ENCODE peak calls at places on chromosomes 7 and 10, in ten cellular contexts. M is ovary, W is AG04450, V is tibial artery, I is adrenal gland, C is dorsolateral prefrontal cortex, N is mammary epithelial cell, G is astrocyte, K is heart right ventricle, O is IMR-90. B is an unnamed sample.

GRCh38 chr10:11379771-11380170 is 231.7 kb downstream of the USP6NL start:
- DNase-seq in M (no peak), W (no peak), V (no peak), I (no peak), C (no peak), N (no peak), G (no peak), K (no peak), O (no peak), B (no peak)

GRCh38 chr10:102384606-102385429 is 10.7 kb upstream of the NFKB2 start:
- DNase-seq in M (no peak), W (no peak), V (no peak), I (peak), C (no peak), N (no peak), G (no peak), K (no peak), O (peak), B (no peak)

GRCh38 chr7:82348251-82348650 is 95.3 kb downstream of the CACNA2D1 start:
- DNase-seq in M (no peak), W (no peak), V (no peak), I (no peak), C (no peak), N (no peak), G (no peak), K (no peak), O (peak), B (no peak)

GRCh38 chr10:100006241-100006886 is 3.4 kb downstream of the DNMBP start:
- DNase-seq in M (no peak), W (peak), V (no peak), I (peak), C (no peak), N (peak), G (peak), K (no peak), O (peak), B (no peak)

GRCh38 chr10:114491419-114491818 is 87.1 kb upstream of the AFAP1L2 start:
- DNase-seq in M (no peak), W (no peak), V (no peak), I (no peak), C (no peak), N (no peak), G (no peak), K (no peak), O (no peak), B (no peak)

GRCh38 chr10:74150151-74151056 is at the start of gene AP3M1:
- DNase-seq in M (peak), W (no peak), V (peak), I (peak), C (peak), N (peak), G (peak), K (peak), O (no peak), B (peak)

GRCh38 chr7:45923290-45923689 is 2.2 kb upstream of the IGFBP3 start:
- DNase-seq in M (peak), W (no peak), V (peak), I (peak), C (peak), N (peak), G (peak), K (peak), O (peak), B (peak)

GRCh38 chr7:134844200-134844599 is 64.8 kb downstream of the CALD1 start:
- DNase-seq in M (no peak), W (no peak), V (no peak), I (no peak), C (no peak), N (peak), G (no peak), K (no peak), O (no peak), B (no peak)

GRCh38 chr10:128846927-128847326 is 620.1 kb upstream of the MGMT start:
- DNase-seq in M (no peak), W (no peak), V (no peak), I (no peak), C (no peak), N (no peak), G (no peak), K (no peak), O (no peak), B (no peak)

GRCh38 chr10:128848807-128849206 is 618.2 kb upstream of the MGMT start:
- DNase-seq in M (no peak), W (no peak), V (no peak), I (no peak), C (no peak), N (no peak), G (no peak), K (peak), O (no peak), B (no peak)

GRCh38 chr10:128839701-128840100 is 627.3 kb upstream of the MGMT start:
- DNase-seq in M (no peak), W (no peak), V (no peak), I (no peak), C (no peak), N (no peak), G (no peak), K (no peak), O (no peak), B (no peak)

GRCh38 chr10:128839134-128839533 is 627.9 kb upstream of the MGMT start:
- DNase-seq in M (no peak), W (no peak), V (no peak), I (no peak), C (no peak), N (no peak), G (no peak), K (no peak), O (no peak), B (no peak)

DNA sequence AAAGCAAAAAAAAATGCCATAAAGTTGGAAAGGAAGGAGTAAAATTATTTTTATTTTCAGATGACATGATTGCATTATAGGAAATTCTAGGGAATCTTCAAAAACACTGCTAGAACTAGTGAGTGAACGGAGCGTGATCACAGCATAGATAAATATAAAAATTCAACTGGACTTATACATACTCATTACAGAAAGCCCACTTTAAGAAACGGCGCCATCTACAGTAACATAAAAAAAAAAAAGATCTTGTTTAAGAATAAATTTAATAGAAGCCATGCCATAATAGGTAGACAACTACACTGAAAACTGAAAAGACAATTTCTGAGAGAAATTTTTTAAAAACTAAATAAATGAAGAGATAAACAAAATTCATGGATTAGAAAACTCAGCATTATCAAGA is 623.1 kb upstream of the MGMT start:
- DNase-seq in M (no peak), W (no peak), V (no peak), I (no peak), C (no peak), N (no peak), G (no peak), K (no peak), O (no peak), B (no peak)
- TF ChIP-seq CTCF in M (no peak), W (no peak), V (no peak), I (no peak), C (no peak), N (no peak), G (no peak), K (no peak), O (no peak), B (no peak)

GRCh38 chr7:24622646-24623182 is 49.5 kb downstream of the PALS2 start:
- DNase-seq in M (no peak), W (no peak), V (no peak), I (no peak), C (no peak), N (no peak), G (peak), K (no peak), O (no peak), B (no peak)
- H3K27ac ChIP-seq in M (no peak), W (no peak), V (no peak), I (no peak), C (no peak), N (no peak), G (no peak), K (no peak), O (no peak), B (no peak)

GRCh38 chr10:21002097-21002878 is 105.2 kb upstream of the NEBL start:
- DNase-seq in M (no peak), W (no peak), V (no peak), I (no peak), C (no peak), N (peak), G (peak), K (no peak), O (peak), B (no peak)
- H3K4me3 ChIP-seq in M (no peak), W (no peak), V (no peak), I (no peak), C (no peak), N (no peak), G (no peak), K (no peak), O (no peak), B (no peak)

GRCh38 chr10:96570983-96571964 is 15.5 kb downstream of the TM9SF3 start:
- DNase-seq in M (no peak), W (no peak), V (no peak), I (no peak), C (no peak), N (no peak), G (no peak), K (no peak), O (no peak), B (no peak)
- TF ChIP-seq CTCF in M (no peak), W (no peak), V (no peak), I (no peak), C (no peak), N (no peak), G (no peak), K (no peak), O (no peak), B (no peak)

DNA sequence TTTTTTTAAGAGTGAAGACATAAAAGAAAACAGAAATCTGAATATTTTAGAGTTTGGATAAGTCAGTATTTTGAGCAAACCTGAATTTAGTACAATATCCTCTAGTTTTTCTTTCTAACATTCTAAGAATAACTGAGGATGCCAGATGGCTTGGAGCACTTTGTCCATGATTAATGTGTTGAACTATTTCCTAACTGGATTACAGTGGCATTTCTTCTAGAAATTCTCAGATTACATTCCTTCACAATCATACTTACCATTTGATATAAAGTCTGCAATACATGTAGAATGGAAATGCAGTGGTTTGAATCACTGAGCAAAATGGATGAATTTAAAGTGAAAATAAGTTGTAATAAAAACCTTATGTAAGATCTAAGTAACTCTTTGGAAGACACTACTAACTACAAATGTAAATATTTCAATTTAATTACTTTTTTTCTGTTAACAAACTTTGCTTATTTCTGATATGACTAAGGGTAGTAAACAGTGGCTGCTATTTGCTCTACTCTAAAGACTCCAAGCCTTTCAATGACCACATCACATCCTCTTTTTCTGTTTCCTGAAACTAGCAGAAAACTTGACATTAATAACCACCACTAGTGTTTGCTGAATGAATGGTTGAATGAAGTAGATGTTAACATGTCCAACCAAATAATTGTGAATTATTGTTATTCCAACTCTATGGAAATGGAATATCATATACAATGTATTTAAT is 102.8 kb downstream of the PRKG1 start:
- DNase-seq in M (no peak), W (no peak), V (no peak), I (no peak), C (no peak), N (no peak), G (peak), K (no peak), O (peak), B (no peak)
- H3K27ac ChIP-seq in M (no peak), W (no peak), V (no peak), I (no peak), C (no peak), N (no peak), G (no peak), K (no peak), O (no peak), B (no peak)

DNA sequence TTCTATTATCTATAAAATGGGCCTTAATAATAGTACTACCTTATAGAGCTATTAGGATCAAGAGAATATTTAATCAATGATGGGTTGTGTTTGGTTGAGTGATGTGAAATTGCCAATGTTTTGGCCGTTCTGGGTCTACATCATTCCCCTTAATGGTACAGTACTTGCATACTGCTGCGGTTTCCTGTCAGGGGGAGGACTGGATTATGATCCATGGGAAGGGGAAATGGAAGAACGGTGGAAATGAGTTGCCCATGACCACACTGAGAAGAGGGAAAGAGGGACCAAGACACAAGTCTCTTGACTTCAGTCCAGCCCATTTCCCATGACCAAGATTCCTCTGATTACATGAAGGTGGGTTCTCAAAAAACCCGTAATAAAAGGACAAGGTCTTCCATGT is 999 bp upstream of the MRPS24 start:
- DNase-seq in M (no peak), W (no peak), V (no peak), I (no peak), C (no peak), N (no peak), G (no peak), K (no peak), O (no peak), B (no peak)
- H3K4me3 ChIP-seq in M (no peak), W (peak), V (peak), I (no peak), C (no peak), N (no peak), G (peak), K (no peak), O (no peak), B (peak)

GRCh38 chr10:79286318-79286951 is 60.8 kb upstream of the PPIF start:
- DNase-seq in M (peak), W (no peak), V (no peak), I (peak), C (peak), N (peak), G (no peak), K (peak), O (peak), B (peak)
- TF ChIP-seq CTCF in M (no peak), W (no peak), V (no peak), I (no peak), C (no peak), N (no peak), G (no peak), K (no peak), O (no peak), B (no peak)

DNA sequence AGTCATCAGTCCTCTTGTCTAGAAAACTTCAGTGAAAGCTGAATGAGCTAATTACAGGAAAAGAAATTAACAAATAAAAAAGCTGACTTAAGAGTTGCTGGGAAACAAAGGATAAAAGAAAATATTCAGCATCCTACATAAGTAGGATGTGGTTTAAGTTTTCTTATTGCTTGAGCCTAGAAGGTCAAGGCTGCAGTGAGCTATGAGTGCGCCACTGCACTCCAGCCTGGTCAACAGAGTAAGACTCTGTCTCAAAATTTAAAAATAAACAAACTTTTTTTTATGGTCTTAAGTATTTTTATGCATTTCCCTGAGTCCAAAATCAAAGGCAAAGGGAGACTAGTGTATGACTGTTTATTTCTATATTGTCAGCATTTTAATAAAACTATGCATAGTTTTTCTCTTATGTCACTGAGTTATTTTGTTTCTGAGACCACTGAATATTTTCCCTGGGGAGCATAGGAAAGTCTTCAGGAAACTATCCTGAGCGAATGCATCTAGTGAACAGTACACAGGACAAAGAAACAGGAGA is 40.0 kb upstream of the LRRN3 start:
- DNase-seq in M (no peak), W (no peak), V (no peak), I (peak), C (no peak), N (no peak), G (no peak), K (no peak), O (peak), B (peak)
- H3K27ac ChIP-seq in M (no peak), W (no peak), V (no peak), I (no peak), C (no peak), N (no peak), G (no peak), K (no peak), O (no peak), B (no peak)

B was measured in left lung.